ENCODE peak calls at places on chromosomes 6 and 20, in four cellular contexts. L is WTC11, U is HepG2, T is GM12878. N is an unnamed sample.

GRCh38 chr20:35511814-35512420 is 17.5 kb downstream of the C20orf173 start:
- DNase-seq in L (peak; percentile 29), U (peak; percentile 53), T (no peak), N (no peak)

GRCh38 chr6:21615504-21615903 is 22.0 kb downstream of the SOX4 start:
- DNase-seq in T (no peak), L (no peak), U (no peak), N (no peak)

GRCh38 chr20:62962891-62963613 is 10.5 kb downstream of the SLC17A9 start:
- DNase-seq in T (no peak), U (no peak), L (no peak), N (no peak)

GRCh38 chr6:53171605-53172467 is 23.2 kb upstream of the GCM1 start:
- DNase-seq in L (peak; percentile 87), T (peak; percentile 37), U (peak; percentile 76), N (peak; percentile 89)

GRCh38 chr20:8267009-8267408 is 134.9 kb downstream of the PLCB1 start:
- DNase-seq in T (no peak), U (no peak), L (no peak), N (no peak)

GRCh38 chr20:54622338-54623280 is 147.2 kb downstream of the DOK5 start:
- DNase-seq in L (no peak), T (no peak), U (no peak), N (no peak)

GRCh38 chr6:111423055-111423633 is 59.9 kb downstream of the REV3L start:
- DNase-seq in L (no peak), T (no peak), U (no peak), N (no peak)

GRCh38 chr20:15674253-15675145 is 898.7 kb downstream of the KIF16B start:
- DNase-seq in T (no peak), U (no peak), L (no peak), N (no peak)

DNA sequence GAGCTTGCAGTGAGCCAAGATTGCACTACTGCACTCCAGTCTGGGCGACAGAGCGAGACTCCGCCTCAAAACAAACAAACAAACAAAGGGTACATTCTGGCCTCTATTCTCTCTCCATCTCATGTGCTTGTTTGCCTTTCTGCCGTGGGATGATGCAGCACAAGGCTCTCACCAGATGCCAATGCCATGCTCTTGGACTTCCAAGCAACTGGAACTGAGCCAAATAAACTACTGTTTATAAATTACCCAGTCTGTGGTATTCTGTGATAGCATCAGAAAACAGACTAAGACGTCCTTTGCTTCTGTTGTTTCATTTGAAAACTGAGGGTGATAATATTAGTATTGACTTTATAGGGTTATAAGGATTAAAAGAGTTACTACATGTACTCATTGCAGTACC is 3.6 kb upstream of the BRD2 start:
- DNase-seq in T (no peak), L (no peak), U (no peak), N (no peak)
- TF ChIP-seq CREM in T (no peak), L (no peak), U (no peak), N (no peak)

DNA sequence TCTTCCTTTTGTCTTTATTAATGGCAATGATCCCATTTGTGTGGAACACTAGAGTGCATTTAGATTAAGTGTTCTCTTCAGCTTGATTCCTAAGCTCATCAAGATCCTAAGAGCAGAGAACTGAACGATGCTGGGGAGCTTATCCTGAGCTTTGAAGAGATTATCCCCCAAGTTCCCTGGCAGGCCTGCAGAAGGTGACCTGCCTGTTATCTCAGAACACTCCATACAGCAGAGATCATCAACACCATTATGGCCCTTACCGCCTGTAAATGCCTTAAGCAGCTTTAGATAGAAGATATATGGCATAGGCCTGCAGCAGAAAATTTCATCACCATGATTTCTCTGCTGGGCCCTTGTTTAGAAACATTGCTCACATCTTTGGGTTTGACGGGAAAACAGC is 779.9 kb upstream of the MAP3K7 start:
- DNase-seq in U (no peak), T (no peak), L (no peak), N (no peak)
- TF ChIP-seq CREM in U (no peak), T (no peak), L (no peak), N (no peak)

DNA sequence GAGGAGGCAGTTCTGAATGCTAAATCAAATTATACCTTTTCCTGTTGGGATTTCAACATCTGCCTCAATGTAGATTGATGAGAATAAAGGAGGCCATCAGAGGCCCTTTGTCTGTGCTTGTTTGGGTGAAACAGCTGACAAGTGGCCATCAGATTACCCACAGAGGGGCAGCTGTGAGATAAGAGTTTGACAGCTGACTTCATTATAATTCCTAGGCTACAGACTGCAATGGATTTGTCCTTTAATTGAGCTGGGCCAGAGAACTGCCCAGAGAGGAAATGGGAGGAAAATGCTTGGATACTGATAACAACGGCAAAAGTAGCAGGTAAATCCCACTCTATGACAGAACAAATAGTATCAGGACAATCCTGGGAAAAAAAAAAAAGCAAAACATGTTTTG is 649.4 kb downstream of the HDGFL1 start:
- DNase-seq in T (no peak), L (no peak), U (no peak), N (no peak)
- TF ChIP-seq CREM in T (no peak), L (no peak), U (no peak), N (no peak)

GRCh38 chr6:37875561-37876309 is 56.2 kb downstream of the ZFAND3 start:
- DNase-seq in U (no peak), T (no peak), L (no peak), N (no peak)
- TF ChIP-seq CREM in U (no peak), T (no peak), L (no peak), N (no peak)

DNA sequence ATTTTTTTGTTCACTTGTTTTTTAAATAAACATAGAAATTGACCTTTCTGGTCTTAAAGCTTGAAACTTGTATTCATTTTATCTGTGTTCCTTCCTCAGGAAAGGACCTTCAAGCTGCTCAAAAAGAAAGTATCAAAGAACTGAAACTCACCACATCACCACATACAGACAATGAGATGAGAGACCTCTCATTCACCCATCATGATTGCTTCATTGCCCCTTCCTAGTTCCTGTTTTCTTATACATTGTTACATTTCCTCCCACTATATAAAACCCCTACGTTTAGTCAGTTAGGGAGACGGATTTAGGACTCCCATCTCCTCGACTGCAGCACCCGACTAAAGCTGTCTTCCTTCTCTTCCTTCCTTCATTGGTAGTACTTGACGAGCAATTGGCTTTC is 180.5 kb upstream of the OPRM1 start:
- DNase-seq in U (no peak), L (no peak), T (no peak), N (no peak)
- TF ChIP-seq CREM in U (no peak), L (no peak), T (no peak), N (no peak)

GRCh38 chr6:36220211-36220610 is 23.7 kb downstream of the BRPF3 start:
- DNase-seq in T (no peak), L (no peak), U (no peak), N (no peak)

GRCh38 chr6:36216559-36216958 is 20.0 kb downstream of the BRPF3 start:
- DNase-seq in U (no peak), T (no peak), L (no peak), N (no peak)

GRCh38 chr6:36222924-36223323 is 26.4 kb downstream of the BRPF3 start:
- DNase-seq in L (no peak), U (no peak), T (no peak), N (no peak)

GRCh38 chr6:36221674-36222073 is 25.1 kb downstream of the BRPF3 start:
- DNase-seq in T (no peak), L (no peak), U (no peak), N (no peak)

DNA sequence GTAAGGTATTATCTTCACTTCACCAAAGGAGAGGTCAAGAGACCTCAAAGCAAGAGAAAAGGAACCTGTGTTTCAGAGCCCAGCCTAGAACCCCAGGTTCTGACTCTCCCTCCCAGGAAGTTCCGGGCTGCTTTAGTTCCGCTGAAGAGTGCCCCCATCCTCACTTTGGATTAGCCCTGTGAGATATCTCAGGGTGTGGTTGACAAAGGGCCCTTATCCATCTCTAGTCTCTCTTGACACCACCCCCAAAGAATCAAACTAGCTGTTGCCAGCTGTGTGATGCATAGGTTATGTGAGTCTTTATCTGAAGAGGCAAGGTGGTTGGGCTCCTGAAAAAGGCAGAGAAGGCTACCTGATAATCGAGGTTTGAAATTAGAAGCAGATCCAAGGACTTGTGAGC is 20.6 kb downstream of the BRPF3 start:
- DNase-seq in U (no peak), T (no peak), L (no peak), N (peak; percentile 75)
- TF ChIP-seq CREM in U (no peak), T (no peak), L (no peak), N (peak; percentile 25)

GRCh38 chr6:169498887-169499513 is 202.8 kb downstream of the WDR27 start:
- DNase-seq in L (no peak), T (no peak), U (no peak), N (no peak)

GRCh38 chr6:169501777-169502313 is 200.0 kb downstream of the WDR27 start:
- DNase-seq in L (no peak), T (no peak), U (no peak), N (no peak)

GRCh38 chr6:169501128-169501527 is 200.7 kb downstream of the WDR27 start:
- DNase-seq in T (no peak), U (no peak), L (no peak), N (no peak)

GRCh38 chr6:169499728-169500265 is 202.0 kb downstream of the WDR27 start:
- DNase-seq in L (no peak), T (no peak), U (no peak), N (no peak)

DNA sequence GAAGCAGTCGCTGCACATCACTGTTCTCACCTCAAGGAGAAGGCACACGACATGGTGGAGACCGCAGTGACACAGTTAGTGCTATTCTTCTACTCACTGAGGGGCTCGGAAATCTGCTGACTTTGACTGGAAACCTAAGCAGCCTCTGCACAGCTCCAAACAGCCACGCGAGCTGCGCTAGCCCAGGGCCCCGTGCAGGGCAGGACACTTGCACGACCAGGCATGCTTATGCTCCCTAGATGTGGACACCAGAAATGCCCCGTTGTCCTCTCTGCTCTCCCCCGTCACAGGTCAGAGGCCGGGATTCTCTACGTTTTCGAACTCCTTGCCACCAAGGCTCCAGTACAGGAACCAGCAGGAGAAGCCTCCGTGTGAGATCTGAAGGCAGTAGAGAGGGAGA is 201.1 kb downstream of the WDR27 start:
- DNase-seq in L (no peak), U (no peak), T (no peak), N (no peak)
- TF ChIP-seq CREM in L (no peak), U (no peak), T (no peak), N (no peak)

GRCh38 chr6:79307321-79308036 is 73.0 kb upstream of the HMGN3 start:
- DNase-seq in T (no peak), U (peak; percentile 18), L (no peak), N (no peak)

DNA sequence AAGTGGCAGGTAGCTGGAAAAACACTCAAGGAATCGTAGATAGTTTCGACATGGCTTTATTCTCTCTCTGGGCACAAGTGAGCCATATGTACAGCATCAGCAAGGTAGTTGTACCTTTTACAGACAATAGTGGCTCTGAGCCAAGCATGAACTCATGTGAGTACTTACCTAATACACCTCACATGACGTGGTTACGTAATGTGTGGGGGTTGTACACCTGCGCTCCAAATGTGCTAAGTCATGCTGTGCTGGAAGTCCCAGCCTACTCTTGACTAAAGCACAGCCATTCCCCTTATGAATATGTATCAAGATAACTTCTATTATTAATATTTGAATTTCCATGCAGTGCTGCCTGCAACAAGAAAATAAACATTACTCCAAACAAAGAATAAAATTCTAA is 78.8 kb upstream of the HMGN3 start:
- DNase-seq in U (no peak), T (no peak), L (no peak), N (no peak)
- TF ChIP-seq CREM in U (no peak), T (no peak), L (no peak), N (no peak)